ENCODE peak calls at places on chromosomes 11 and 22, in four cellular contexts. S is sigmoid colon, C is GM23338, V is SK-N-SH. N is an unnamed sample.

GRCh38 chr11:75398906-75399305 is 412 bp upstream of the RPS3 start:
- DNase-seq in V (no peak), C (no peak), S (no peak), N (no peak)

GRCh38 chr11:691710-692590 is 3.1 kb downstream of the DEAF1 start:
- DNase-seq in C (no peak), V (no peak), S (no peak), N (no peak)

GRCh38 chr11:12598330-12599256 is 75.6 kb upstream of the TEAD1 start:
- DNase-seq in C (no peak), S (no peak), V (no peak), N (no peak)

GRCh38 chr22:25903294-25903693 is 161.3 kb downstream of the MYO18B start:
- DNase-seq in V (peak; percentile 24), C (peak; percentile 85), S (no peak), N (no peak)

GRCh38 chr11:65680192-65680743 is 17.6 kb upstream of the RELA start:
- DNase-seq in C (no peak), S (no peak), V (no peak), N (no peak)

GRCh38 chr11:105732611-105733010 is 122.7 kb downstream of the GRIA4 start:
- DNase-seq in V (no peak), C (no peak), S (no peak), N (no peak)

GRCh38 chr11:1020211-1020905 is 16.2 kb downstream of the MUC6 start:
- DNase-seq in V (no peak), C (no peak), S (no peak), N (no peak)

GRCh38 chr11:25587496-25587895 is 744.4 kb upstream of the ANO3 start:
- DNase-seq in S (no peak), C (no peak), V (no peak), N (no peak)

GRCh38 chr11:114166897-114167323 is 107.4 kb downstream of the ZBTB16 start:
- DNase-seq in C (no peak), S (peak; percentile 82), V (no peak), N (peak; percentile 66)

GRCh38 chr22:39230261-39231196 is 14.3 kb downstream of the PDGFB start:
- DNase-seq in S (no peak), C (peak; percentile 86), V (no peak), N (no peak)

GRCh38 chr11:72398058-72398758 is 36.1 kb downstream of the CLPB start:
- DNase-seq in V (no peak), S (no peak), C (no peak), N (no peak)

GRCh38 chr11:35318977-35319925 is 100.1 kb downstream of the SLC1A2 start:
- DNase-seq in S (no peak), V (no peak), C (no peak), N (no peak)

GRCh38 chr22:46795140-46795539 is 32.7 kb downstream of the TBC1D22A start:
- DNase-seq in S (peak; percentile 50), C (no peak), V (no peak), N (no peak)

GRCh38 chr11:46450846-46451470 is 59.4 kb upstream of the CHRM4 start:
- DNase-seq in C (no peak), S (no peak), V (no peak), N (no peak)

GRCh38 chr11:114610984-114611944 is 15.7 kb upstream of the NXPE4 start:
- DNase-seq in V (no peak), C (peak; percentile 1), S (no peak), N (no peak)

GRCh38 chr11:69726019-69726418 is 22.2 kb upstream of the FGF19 start:
- DNase-seq in C (no peak), V (no peak), S (no peak), N (no peak)

GRCh38 chr11:69718147-69718546 is 14.3 kb upstream of the FGF19 start:
- DNase-seq in V (peak; percentile 73), S (no peak), C (peak; percentile 91), N (no peak)

GRCh38 chr11:69721061-69721460 is 17.2 kb upstream of the FGF19 start:
- DNase-seq in V (no peak), S (no peak), C (no peak), N (no peak)

GRCh38 chr11:69718912-69719311 is 15.1 kb upstream of the FGF19 start:
- DNase-seq in V (no peak), S (no peak), C (no peak), N (no peak)

GRCh38 chr11:69721745-69722144 is 17.9 kb upstream of the FGF19 start:
- DNase-seq in C (peak; percentile 59), S (no peak), V (no peak), N (no peak)
- TF ChIP-seq CTCF in C (peak; percentile 74), S (no peak), V (peak; percentile 34), N (no peak)

GRCh38 chr11:16632295-16633200 is 105.9 kb upstream of the C11orf58 start:
- DNase-seq in S (no peak), C (peak; percentile 54), V (no peak), N (no peak)
- TF ChIP-seq CTCF in S (no peak), C (peak; percentile 66), V (peak; percentile 56), N (no peak)

GRCh38 chr11:9314291-9315077 is at the start of gene TMEM41B:
- DNase-seq in V (peak; percentile 99), S (peak; percentile 98), C (peak; percentile 100), N (peak; percentile 96)
- TF ChIP-seq CTCF in V (peak; percentile 15), S (no peak), C (peak; percentile 2), N (no peak)

GRCh38 chr22:37768273-37768672 is 39.5 kb upstream of the GCAT start:
- DNase-seq in V (peak; percentile 57), S (no peak), C (peak; percentile 58), N (no peak)
- TF ChIP-seq CTCF in V (peak; percentile 43), S (no peak), C (peak; percentile 48), N (peak; percentile 16)

DNA sequence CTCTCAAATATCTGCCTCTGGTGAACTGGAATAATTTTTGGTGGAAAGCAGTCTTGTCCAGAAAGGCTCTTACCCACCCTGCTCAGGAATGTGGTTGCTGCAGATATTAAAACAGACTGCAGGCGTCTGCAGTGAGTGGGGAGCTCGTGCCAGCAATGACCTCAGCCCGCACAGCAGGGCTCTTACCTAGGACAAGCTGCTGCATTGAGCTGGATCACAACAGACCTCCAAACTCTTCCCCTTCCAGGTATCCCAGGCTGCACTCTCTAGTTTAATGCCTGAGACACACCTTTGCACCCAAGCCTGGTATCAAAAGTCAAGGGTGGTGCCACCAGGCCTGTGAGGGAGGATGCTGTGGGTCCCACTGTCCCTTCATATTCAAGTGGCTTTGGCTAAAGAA is 69.7 kb upstream of the CDON start:
- DNase-seq in S (peak; percentile 75), C (no peak), V (no peak), N (no peak)
- TF ChIP-seq CTCF in S (peak; percentile 16), C (no peak), V (no peak), N (no peak)

N was measured in AG09319.